ENCODE peak calls at places on chromosomes 6 and 20, in five cellular contexts. N, A, B, R and X are unnamed samples.

GRCh38 chr6:32885698-32886286 is 31.8 kb downstream of the PSMB9 start:
- DNase-seq in B (no peak), N (peak), R (no peak), A (no peak), X (peak)

GRCh38 chr20:61577065-61577464 is 325.0 kb downstream of the CDH4 start:
- DNase-seq in N (no peak), R (no peak), B (no peak), A (no peak), X (no peak)

GRCh38 chr6:22888147-22888831 is 318.9 kb downstream of the HDGFL1 start:
- DNase-seq in N (no peak), R (no peak), A (no peak), B (no peak), X (no peak)

GRCh38 chr20:37218976-37219375 is 39.6 kb upstream of the MROH8 start:
- DNase-seq in R (no peak), A (no peak), N (no peak), B (no peak), X (no peak)

GRCh38 chr6:5116243-5116991 is 31.3 kb downstream of the PPP1R3G start:
- DNase-seq in A (no peak), N (no peak), R (no peak), B (no peak), X (no peak)

GRCh38 chr20:36070451-36070850 is 84.1 kb upstream of the EPB41L1 start:
- DNase-seq in R (no peak), B (no peak), A (no peak), N (peak), X (peak)

GRCh38 chr20:52971498-52972189 is 514 bp upstream of the TSHZ2 start:
- DNase-seq in B (no peak), A (no peak), N (no peak), R (no peak), X (no peak)

GRCh38 chr6:56582246-56582645 is 60.4 kb downstream of the DST start:
- DNase-seq in A (no peak), B (no peak), N (no peak), R (no peak), X (no peak)

GRCh38 chr6:6105472-6106036 is 98.8 kb upstream of the NRN1 start:
- DNase-seq in B (no peak), N (peak), R (no peak), A (no peak), X (no peak)

GRCh38 chr6:150373260-150373701 is 4.5 kb downstream of the IYD start:
- DNase-seq in R (no peak), A (no peak), B (no peak), N (no peak), X (no peak)

GRCh38 chr6:169678342-169678741 is 23.5 kb downstream of the WDR27 start:
- DNase-seq in B (no peak), R (no peak), A (no peak), N (no peak), X (no peak)

GRCh38 chr6:118652051-118652699 is 784 bp upstream of the CEP85L start:
- DNase-seq in A (no peak), B (no peak), R (no peak), N (peak), X (no peak)

GRCh38 chr6:157008568-157008967 is 231.4 kb downstream of the ARID1B start:
- DNase-seq in R (no peak), N (no peak), A (no peak), B (no peak), X (no peak)

GRCh38 chr20:64279826-64280459 is 24.4 kb downstream of the PCMTD2 start:
- DNase-seq in A (no peak), R (no peak), B (no peak), N (no peak), X (no peak)

GRCh38 chr6:117174835-117175360 is 90.5 kb upstream of the VGLL2 start:
- DNase-seq in N (no peak), A (no peak), R (no peak), B (no peak), X (no peak)

GRCh38 chr6:17768388-17768787 is 61.7 kb upstream of the NUP153 start:
- DNase-seq in B (no peak), R (no peak), N (peak), A (no peak), X (peak)

GRCh38 chr20:46666818-46667515 is 15.7 kb upstream of the SLC13A3 start:
- DNase-seq in A (no peak), R (no peak), B (no peak), N (no peak), X (no peak)

GRCh38 chr20:16400249-16400648 is 173.0 kb downstream of the KIF16B start:
- DNase-seq in A (no peak), N (no peak), B (no peak), R (no peak), X (no peak)

GRCh38 chr6:108179741-108180140 is 13.9 kb downstream of the NR2E1 start:
- DNase-seq in B (no peak), R (no peak), N (peak), A (no peak), X (no peak)

GRCh38 chr6:153563001-153563400 is 431.9 kb upstream of the RGS17 start:
- DNase-seq in N (no peak), R (no peak), A (no peak), B (no peak), X (no peak)

GRCh38 chr20:17610566-17611289 is 40.9 kb downstream of the DSTN start:
- DNase-seq in A (peak), N (no peak), B (peak), R (no peak), X (no peak)

GRCh38 chr20:41023549-41023948 is 5.1 kb upstream of the TOP1 start:
- DNase-seq in A (no peak), B (no peak), N (no peak), R (no peak), X (no peak)

GRCh38 chr6:114008331-114008730 is 37.4 kb upstream of the HDAC2 start:
- DNase-seq in B (no peak), N (no peak), R (no peak), A (no peak), X (peak)

GRCh38 chr6:165091121-165091785 is 218.2 kb downstream of the C6orf118 start:
- DNase-seq in A (no peak), N (no peak), R (no peak), B (no peak), X (no peak)

GRCh38 chr6:75735491-75736186 is 13.4 kb upstream of the MYO6 start:
- DNase-seq in N (no peak), R (no peak), A (no peak), B (no peak), X (peak)

GRCh38 chr20:37315293-37316110 is 26.0 kb downstream of the MANBAL start:
- DNase-seq in R (no peak), B (no peak), N (no peak), A (no peak), X (no peak)

GRCh38 chr20:46851746-46852145 is 42.9 kb upstream of the EYA2 start:
- DNase-seq in R (no peak), N (no peak), A (no peak), B (no peak), X (no peak)

GRCh38 chr20:55514498-55514897 is 490.8 kb downstream of the CBLN4 start:
- DNase-seq in A (no peak), R (no peak), N (no peak), B (no peak), X (no peak)